ENCODE peak calls at places on chromosomes 4 and X, in six cellular contexts. K is A549, V is tibial nerve, R is nephron progenitor cell, X is GM13977, S is Calu3. U is an unnamed sample.

GRCh38 chr4:123477804-123478209 is 81.2 kb downstream of the SPRY1 start:
- DNase-seq in X (no peak), R (no peak), K (no peak), S (no peak), V (peak; percentile 16), U (no peak)

GRCh38 chrX:19725545-19726102 is 161.8 kb downstream of the SH3KBP1 start:
- DNase-seq in K (no peak), R (no peak), S (peak; percentile 31), V (no peak), X (no peak), U (no peak)

GRCh38 chr4:129570326-129570725 is 474.4 kb downstream of the C4orf33 start:
- DNase-seq in K (no peak), V (no peak), S (no peak), X (no peak), R (no peak), U (no peak)

GRCh38 chr4:159368320-159368719 is 265.4 kb downstream of the RAPGEF2 start:
- DNase-seq in X (no peak), R (no peak), K (no peak), S (no peak), V (no peak), U (no peak)

GRCh38 chr4:182745268-182745667 is 171.9 kb downstream of the DCTD start:
- DNase-seq in K (no peak), R (no peak), V (no peak), X (no peak), S (peak; percentile 1), U (no peak)

GRCh38 chr4:153114771-153115321 is 89.4 kb upstream of the TRIM2 start:
- DNase-seq in R (no peak), K (no peak), X (no peak), V (no peak), S (peak; percentile 12), U (no peak)

GRCh38 chr4:5720980-5721379 is 10.0 kb downstream of the EVC start:
- DNase-seq in V (no peak), R (no peak), S (no peak), X (no peak), K (no peak), U (no peak)

GRCh38 chr4:5635826-5636196 is 72.5 kb downstream of the EVC2 start:
- DNase-seq in R (no peak), K (no peak), S (no peak), V (no peak), X (no peak), U (no peak)

GRCh38 chrX:100652266-100652665 is 8.3 kb downstream of the SRPX2 start:
- DNase-seq in V (no peak), K (no peak), R (no peak), S (no peak), X (no peak), U (no peak)

GRCh38 chrX:36961590-36961989 is 46.6 kb upstream of the FAM47C start:
- DNase-seq in V (no peak), R (peak; percentile 6), X (no peak), S (peak; percentile 42), K (peak; percentile 6), U (no peak)

GRCh38 chr4:120158860-120159259 is 92.2 kb upstream of the MAD2L1 start:
- DNase-seq in S (no peak), R (no peak), K (no peak), X (no peak), V (no peak), U (no peak)

DNA sequence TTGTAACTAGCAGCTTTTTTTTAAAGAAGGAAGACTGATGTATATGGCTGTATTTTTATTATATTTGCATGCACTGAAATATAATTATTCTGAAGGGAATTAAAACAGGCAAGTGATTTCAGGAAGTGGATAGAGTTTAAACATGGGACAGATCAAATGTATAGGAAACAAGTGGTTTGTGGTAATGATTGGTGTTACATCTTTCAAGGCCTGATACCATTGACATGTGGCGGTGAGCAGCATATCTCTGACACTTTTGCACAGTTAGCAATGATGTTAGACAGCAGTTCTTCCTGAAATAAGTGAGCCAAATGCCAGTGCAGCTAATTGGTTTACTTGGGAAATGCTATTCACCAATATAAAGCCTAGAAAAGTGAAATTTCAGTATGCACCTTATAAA is 272.1 kb downstream of the RPA4 start:
- DNase-seq in V (no peak), R (no peak), K (no peak), S (no peak), X (no peak), U (no peak)
- TF ChIP-seq CTCF in V (no peak), R (no peak), K (no peak), S (no peak), X (no peak), U (no peak)

DNA sequence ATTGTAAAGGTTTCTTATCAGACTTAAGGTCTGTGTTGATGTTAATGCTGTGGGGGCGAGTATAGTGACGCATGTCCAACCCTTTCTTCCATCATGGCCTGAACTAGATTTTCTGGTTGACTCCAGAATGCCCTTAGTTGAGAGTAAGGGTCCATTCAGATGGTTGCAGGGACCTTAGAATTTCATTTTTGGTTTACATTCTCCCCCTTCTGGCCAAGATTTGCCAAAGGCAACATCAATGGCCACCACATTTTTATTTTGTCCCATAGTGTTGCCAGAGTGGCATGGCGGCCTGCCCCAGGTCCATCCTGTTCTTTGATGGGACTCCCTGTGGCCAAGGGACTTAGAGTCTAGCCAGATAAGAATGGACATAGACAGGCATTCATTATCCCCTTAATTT is 368.5 kb downstream of the GPM6A start:
- DNase-seq in R (no peak), S (no peak), K (no peak), X (no peak), V (no peak), U (no peak)
- TF ChIP-seq CTCF in R (no peak), S (no peak), K (no peak), X (no peak), V (no peak), U (no peak)

GRCh38 chr4:121696140-121696640 is 590 bp downstream of the ANXA5 start:
- DNase-seq in X (peak; percentile 29), V (peak; percentile 77), K (no peak), R (peak; percentile 45), S (peak; percentile 28), U (peak; percentile 33)
- TF ChIP-seq CTCF in X (peak; percentile 31), V (no peak), K (no peak), R (no peak), S (no peak), U (no peak)

GRCh38 chrX:153353416-153353815 is 19.5 kb downstream of the ZNF275 start:
- DNase-seq in K (no peak), S (no peak), V (no peak), R (no peak), X (no peak), U (no peak)
- TF ChIP-seq CTCF in K (no peak), S (no peak), V (no peak), R (no peak), X (no peak), U (no peak)

GRCh38 chrX:91066104-91066503 is 368.5 kb upstream of the PABPC5 start:
- DNase-seq in S (no peak), R (no peak), K (no peak), X (no peak), V (no peak), U (no peak)
- TF ChIP-seq CTCF in S (no peak), R (no peak), K (no peak), X (no peak), V (no peak), U (no peak)

DNA sequence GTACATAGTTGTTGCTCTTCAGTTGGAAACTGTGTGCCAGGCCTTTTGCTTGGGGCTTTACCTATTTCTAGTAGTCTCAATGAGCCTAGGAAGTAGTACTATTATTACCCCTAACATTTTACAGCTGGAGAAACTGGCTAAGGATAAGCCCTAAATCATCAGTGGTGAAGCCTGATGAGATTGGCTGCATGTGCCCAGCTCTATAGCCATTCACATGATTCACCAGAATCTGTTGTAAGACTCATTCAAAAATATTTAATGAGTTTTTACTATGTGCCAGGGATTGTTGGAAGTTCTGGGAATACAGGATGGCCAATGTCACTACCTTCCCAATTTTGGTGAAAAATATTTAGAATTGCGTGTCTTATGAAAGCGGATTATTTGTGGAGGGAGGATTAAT is 2.8 kb downstream of the KIT start:
- DNase-seq in K (no peak), R (no peak), S (no peak), X (no peak), V (no peak), U (no peak)
- TF ChIP-seq CTCF in K (no peak), R (no peak), S (no peak), X (no peak), V (no peak), U (no peak)

GRCh38 chr4:186698028-186698427 is 25.6 kb downstream of the FAT1 start:
- DNase-seq in K (no peak), R (no peak), V (no peak), S (no peak), X (no peak), U (no peak)
- TF ChIP-seq CTCF in K (no peak), R (no peak), V (no peak), S (no peak), X (no peak), U (no peak)

GRCh38 chr4:99202536-99202935 is 16.5 kb downstream of the ADH6 start:
- DNase-seq in K (no peak), V (peak; percentile 68), S (no peak), X (no peak), R (no peak), U (no peak)

GRCh38 chr4:99207911-99208718 is 10.9 kb downstream of the ADH6 start:
- DNase-seq in R (no peak), S (no peak), K (no peak), V (no peak), X (no peak), U (no peak)

GRCh38 chr4:99207069-99207743 is 11.8 kb downstream of the ADH6 start:
- DNase-seq in K (no peak), V (no peak), R (no peak), S (no peak), X (no peak), U (no peak)

GRCh38 chr4:99202094-99202493 is 17.0 kb downstream of the ADH6 start:
- DNase-seq in S (no peak), K (no peak), V (no peak), R (no peak), X (no peak), U (no peak)

GRCh38 chr4:99205104-99205979 is 13.7 kb downstream of the ADH6 start:
- DNase-seq in K (no peak), R (peak; percentile 20), V (peak; percentile 46), X (no peak), S (no peak), U (no peak)
- TF ChIP-seq CTCF in K (no peak), R (peak; percentile 15), V (no peak), X (no peak), S (no peak), U (no peak)